ENCODE peak calls at places on chromosomes 2 and 18, in four cellular contexts. F is stomach, V is vagina, X is adrenal gland. S is an unnamed sample.

GRCh38 chr2:85064927-85065630 is 68.1 kb upstream of the TCF7L1 start:
- DNase-seq in F (no peak), X (no peak), V (no peak), S (no peak)

GRCh38 chr2:138227195-138227594 is 262.9 kb downstream of the HNMT start:
- DNase-seq in X (no peak), F (no peak), V (no peak), S (no peak)

GRCh38 chr2:174014699-174015070 is 49.5 kb upstream of the SP3 start:
- DNase-seq in F (no peak), X (no peak), V (no peak), S (no peak)

GRCh38 chr2:105118960-105119359 is 81.1 kb downstream of the MRPS9 start:
- DNase-seq in X (no peak), F (no peak), V (no peak), S (no peak)

GRCh38 chr18:58788971-58789797 is 75.5 kb upstream of the ZNF532 start:
- DNase-seq in V (no peak), F (peak; percentile 39), X (peak; percentile 61), S (no peak)

GRCh38 chr2:44928660-44929471 is 12.6 kb upstream of the SIX3 start:
- DNase-seq in X (no peak), V (no peak), F (no peak), S (no peak)

GRCh38 chr2:10934308-10934978 is 22.7 kb downstream of the KCNF1 start:
- DNase-seq in F (no peak), V (no peak), X (no peak), S (no peak)

GRCh38 chr18:34001376-34001775 is 223.3 kb downstream of the NOL4 start:
- DNase-seq in V (no peak), F (no peak), X (no peak), S (no peak)

GRCh38 chr2:241035818-241036396 is 37.5 kb downstream of the SNED1 start:
- DNase-seq in V (peak; percentile 74), X (no peak), F (no peak), S (peak; percentile 6)

GRCh38 chr18:73235491-73235890 is 367.7 kb upstream of the NETO1 start:
- DNase-seq in F (no peak), V (no peak), X (no peak), S (no peak)

GRCh38 chr2:241308832-241309500 is 6.5 kb downstream of the HDLBP start:
- DNase-seq in F (no peak), X (no peak), V (no peak), S (no peak)

GRCh38 chr2:165376571-165376975 is 92.9 kb upstream of the CSRNP3 start:
- DNase-seq in X (no peak), F (no peak), V (no peak), S (no peak)

GRCh38 chr2:233481368-233482142 is 85.0 kb downstream of the USP40 start:
- DNase-seq in F (peak; percentile 66), V (peak; percentile 96), X (no peak), S (peak; percentile 59)

GRCh38 chr18:7617738-7618422 is 50.8 kb downstream of the PTPRM start:
- DNase-seq in V (no peak), X (no peak), F (peak; percentile 78), S (peak; percentile 39)

DNA sequence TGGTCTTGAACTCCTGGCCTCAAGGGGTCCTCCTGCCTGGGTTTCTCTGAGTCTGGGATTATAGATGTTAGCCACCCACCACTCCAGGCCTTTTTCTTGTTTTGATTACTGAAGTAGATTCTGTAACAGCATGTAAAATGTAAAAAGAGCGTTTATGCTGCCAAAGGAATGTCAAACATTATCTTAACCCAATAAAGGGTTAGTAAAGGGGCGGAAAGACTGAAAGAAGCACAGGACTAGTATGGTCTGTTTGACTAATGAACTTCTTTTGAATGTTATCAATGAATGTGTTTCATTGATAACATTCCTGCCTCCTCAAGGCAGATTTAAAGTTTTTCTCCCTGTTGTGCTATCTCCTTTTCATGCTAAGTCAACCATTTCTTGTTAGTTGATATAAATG is 29.4 kb downstream of the GPD2 start:
- DNase-seq in F (no peak), X (no peak), V (no peak), S (no peak)
- TF ChIP-seq POLR2A in F (no peak), X (no peak), V (no peak), S (no peak)

GRCh38 chr18:54712315-54712714 is 116.0 kb upstream of the RAB27B start:
- DNase-seq in V (no peak), F (no peak), X (no peak), S (no peak)
- H3K4me3 ChIP-seq in V (no peak overlapping the region), F (no peak overlapping the region), X (no peak overlapping the region), S (no peak overlapping the region)

DNA sequence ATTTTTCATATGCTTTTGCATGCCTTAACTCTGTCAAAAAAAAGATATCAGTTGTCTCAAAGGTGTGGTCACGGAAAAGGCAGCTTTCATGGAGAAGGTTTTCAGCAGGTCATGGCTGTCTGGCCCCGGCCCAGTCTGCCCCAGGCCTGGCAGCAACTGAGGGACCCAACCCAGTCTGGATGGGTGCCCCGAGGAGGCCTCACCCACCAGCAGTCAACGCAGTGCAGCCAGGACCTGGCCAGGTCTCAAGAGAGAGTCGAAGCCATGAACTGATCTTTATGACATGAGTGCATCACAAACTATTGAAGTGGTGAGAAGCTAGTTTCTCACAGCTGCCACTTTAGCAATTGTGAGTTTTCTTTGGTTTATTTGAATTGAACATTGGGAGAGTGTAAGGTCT is 7.9 kb downstream of the TUBB6 start:
- DNase-seq in F (no peak), X (no peak), V (no peak), S (no peak)
- TF ChIP-seq POLR2A in F (no peak), X (no peak), V (no peak), S (no peak)

DNA sequence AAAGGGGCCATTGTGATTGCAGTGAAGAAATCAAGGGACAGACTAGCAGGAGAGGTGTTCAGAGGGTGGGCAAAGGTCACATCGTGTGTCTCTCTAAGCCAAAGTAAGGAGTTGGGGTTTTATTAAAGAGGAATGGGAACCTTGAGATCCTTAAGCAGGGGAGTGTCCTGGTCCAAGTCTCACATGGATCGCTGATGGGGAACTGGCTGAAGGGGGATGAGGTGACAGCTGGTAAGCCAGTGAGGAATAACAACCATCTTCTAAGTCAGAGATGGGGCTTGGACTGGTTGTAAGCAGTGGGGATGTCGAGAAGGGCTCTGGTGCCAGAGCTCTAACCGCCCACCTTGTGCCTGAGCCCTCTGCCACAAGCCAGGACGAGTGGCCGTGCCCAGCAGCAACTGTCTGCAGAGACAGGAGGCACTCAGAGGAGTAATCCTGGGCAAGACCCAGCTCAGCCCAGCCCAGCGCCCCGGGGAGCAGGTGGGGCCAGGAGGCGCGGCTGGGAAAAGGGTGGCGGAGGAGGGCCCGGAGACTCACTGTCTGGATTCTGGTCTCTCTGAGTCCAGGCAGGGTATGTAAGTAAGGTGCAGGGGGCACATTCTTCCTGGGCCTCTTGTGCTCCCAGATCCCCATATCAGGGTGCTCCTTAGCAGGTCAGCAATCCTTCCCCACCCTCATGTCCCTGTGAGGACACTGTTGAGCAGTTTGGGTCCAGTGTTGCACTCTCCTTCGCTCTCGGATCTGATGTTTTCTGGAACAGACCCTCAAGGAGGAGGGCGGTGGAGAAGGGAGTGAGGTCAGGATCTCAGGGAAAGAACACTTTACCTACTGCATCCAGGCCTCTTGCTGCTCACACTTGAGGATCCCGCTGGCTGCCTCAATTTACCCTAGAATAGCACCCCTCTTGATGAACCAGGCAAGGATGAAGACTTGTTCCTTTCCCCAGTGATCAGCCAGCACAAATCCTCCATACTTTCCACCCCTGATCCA is 13.8 kb downstream of the WNT10A start:
- DNase-seq in V (no peak), X (no peak), F (no peak), S (no peak)
- H3K4me3 ChIP-seq in V (no peak overlapping the region), X (no peak overlapping the region), F (no peak overlapping the region), S (no peak overlapping the region)

GRCh38 chr2:36655456-36655855 is 41.1 kb upstream of the VIT start:
- DNase-seq in V (no peak), F (no peak), X (no peak), S (no peak)

GRCh38 chr2:36653967-36654694 is 42.4 kb upstream of the VIT start:
- DNase-seq in F (no peak), X (no peak), V (no peak), S (no peak)

GRCh38 chr2:36650434-36650833 is 46.1 kb upstream of the VIT start:
- DNase-seq in V (no peak), X (no peak), F (no peak), S (no peak)

GRCh38 chr2:36653155-36653554 is 43.4 kb upstream of the VIT start:
- DNase-seq in X (peak; percentile 51), F (no peak), V (no peak), S (no peak)

GRCh38 chr2:36650031-36650430 is 46.5 kb upstream of the VIT start:
- DNase-seq in F (no peak), X (peak; percentile 40), V (no peak), S (no peak)
- TF ChIP-seq POLR2A in F (no peak), X (no peak), V (no peak), S (no peak)

DNA sequence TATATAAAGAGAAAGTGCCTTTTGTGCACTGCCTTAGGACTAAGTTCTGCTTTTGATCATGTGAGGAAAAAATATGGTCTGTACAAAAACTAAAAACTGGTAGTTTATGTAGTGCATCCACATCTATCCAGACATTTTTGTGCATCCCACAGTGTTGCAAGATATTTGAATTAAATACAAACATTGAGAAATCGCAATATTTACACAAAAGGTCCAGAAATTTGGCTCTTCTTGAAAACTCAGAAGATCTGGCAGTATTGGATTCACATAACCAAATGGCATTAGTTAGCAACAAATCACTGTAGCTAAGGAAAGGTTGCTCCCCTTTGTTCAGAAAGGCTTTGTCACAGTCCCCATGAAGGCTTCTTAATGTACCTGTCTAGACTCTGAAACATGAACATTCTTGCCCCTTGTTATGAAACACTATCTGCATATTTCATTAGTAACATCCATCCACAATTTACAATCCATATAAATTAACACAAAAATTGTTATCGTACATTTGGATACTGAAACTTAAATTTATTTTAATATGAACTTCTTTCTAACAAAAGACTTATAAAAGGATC is 2.2 kb downstream of the MMADHC start:
- DNase-seq in F (no peak), X (no peak), V (no peak), S (no peak)
- H3K4me3 ChIP-seq in F (peak overlapping the region; percentile 76), X (no peak overlapping the region), V (peak overlapping the region; percentile 84), S (no peak overlapping the region)